ENCODE peak calls at places on chromosomes 7 and 10, in four cellular contexts. Q is HepG2, N is GM12878, T is K562. D is an unnamed sample.

GRCh38 chr10:101835406-101835805 is 8.2 kb downstream of the KCNIP2 start:
- DNase-seq in Q (no peak), T (peak; percentile 6), N (no peak), D (no peak)

GRCh38 chr10:67609996-67610793 is 85.8 kb downstream of the CTNNA3 start:
- DNase-seq in N (no peak), T (no peak), Q (no peak), D (no peak)

GRCh38 chr7:107989618-107990373 is 13.2 kb downstream of the LAMB1 start:
- DNase-seq in T (no peak), N (no peak), Q (no peak), D (no peak)

GRCh38 chr10:52455095-52455494 is 141.0 kb downstream of the DKK1 start:
- DNase-seq in Q (no peak), N (no peak), T (no peak), D (no peak)

GRCh38 chr7:117283371-117283770 is 39.5 kb downstream of the WNT2 start:
- DNase-seq in N (no peak), T (no peak), Q (no peak), D (no peak)

GRCh38 chr10:114271779-114272167 is 32.7 kb downstream of the VWA2 start:
- DNase-seq in T (no peak), N (no peak), Q (no peak), D (no peak)

GRCh38 chr10:14240253-14241189 is 90.2 kb downstream of the FRMD4A start:
- DNase-seq in N (no peak), Q (no peak), T (no peak), D (no peak)

GRCh38 chr7:151018421-151019129 is 5.7 kb downstream of the ATG9B start:
- DNase-seq in N (no peak), T (no peak), Q (no peak), D (no peak)

GRCh38 chr10:23095966-23096813 is 811 bp downstream of the MSRB2 start:
- DNase-seq in Q (peak; percentile 6), N (no peak), T (peak; percentile 39), D (peak; percentile 62)

GRCh38 chr7:130758429-130759056 is 24.5 kb upstream of the KLF14 start:
- DNase-seq in T (peak; percentile 73), Q (peak; percentile 29), N (no peak), D (no peak)

GRCh38 chr7:32588657-32589056 is 93.4 kb downstream of the AVL9 start:
- DNase-seq in Q (peak; percentile 36), N (no peak), T (peak; percentile 22), D (no peak)

GRCh38 chr10:47440207-47440606 is 43.7 kb downstream of the ANXA8 start:
- DNase-seq in N (no peak), T (no peak), Q (no peak), D (no peak)

GRCh38 chr7:132430863-132431822 is 145.1 kb downstream of the PLXNA4 start:
- DNase-seq in N (no peak), Q (no peak), T (peak; percentile 37), D (no peak)

GRCh38 chr7:31408120-31408729 is 67.7 kb upstream of the NEUROD6 start:
- DNase-seq in N (no peak), T (peak; percentile 6), Q (no peak), D (no peak)

GRCh38 chr10:124641282-124642075 is 102.7 kb downstream of the FAM53B start:
- DNase-seq in Q (no peak), N (peak; percentile 32), T (peak; percentile 57), D (no peak)

GRCh38 chr10:112269266-112269665 is 13.9 kb upstream of the TECTB start:
- DNase-seq in Q (no peak), N (no peak), T (no peak), D (no peak)

GRCh38 chr10:25017247-25017590 is 807 bp downstream of the THNSL1 start:
- DNase-seq in N (peak; percentile 20), Q (no peak), T (peak; percentile 52), D (no peak)

GRCh38 chr7:95578299-95578855 is 17.9 kb downstream of the PDK4 start:
- DNase-seq in N (no peak), T (no peak), Q (no peak), D (no peak)
- TF ChIP-seq BRCA1 in N (no peak), T (no peak), Q (no peak), D (no peak)

GRCh38 chr10:49585387-49585786 is 24.7 kb upstream of the SLC18A3 start:
- DNase-seq in Q (no peak), N (no peak), T (no peak), D (no peak)
- TF ChIP-seq BRCA1 in Q (no peak), N (no peak), T (no peak), D (no peak)

GRCh38 chr7:75739796-75740672 is 1.3 kb upstream of the HIP1 start:
- DNase-seq in T (no peak), Q (no peak), N (peak; percentile 40), D (no peak)
- TF ChIP-seq BRCA1 in T (no peak), Q (no peak), N (no peak), D (no peak)

GRCh38 chr10:129900825-129901224 is 63.2 kb downstream of the EBF3 start:
- DNase-seq in N (no peak), T (no peak), Q (no peak), D (no peak)

GRCh38 chr10:129897851-129898463 is 66.1 kb downstream of the EBF3 start:
- DNase-seq in Q (no peak), N (no peak), T (no peak), D (no peak)

GRCh38 chr10:129898701-129899563 is 65.1 kb downstream of the EBF3 start:
- DNase-seq in T (no peak), N (no peak), Q (no peak), D (no peak)

GRCh38 chr10:129901389-129902045 is 62.6 kb downstream of the EBF3 start:
- DNase-seq in Q (no peak), N (no peak), T (no peak), D (peak; percentile 65)

GRCh38 chr10:129899564-129899862 is 64.6 kb downstream of the EBF3 start:
- DNase-seq in N (no peak), T (no peak), Q (no peak), D (no peak)
- TF ChIP-seq BRCA1 in N (no peak), T (no peak), Q (no peak), D (no peak)

DNA sequence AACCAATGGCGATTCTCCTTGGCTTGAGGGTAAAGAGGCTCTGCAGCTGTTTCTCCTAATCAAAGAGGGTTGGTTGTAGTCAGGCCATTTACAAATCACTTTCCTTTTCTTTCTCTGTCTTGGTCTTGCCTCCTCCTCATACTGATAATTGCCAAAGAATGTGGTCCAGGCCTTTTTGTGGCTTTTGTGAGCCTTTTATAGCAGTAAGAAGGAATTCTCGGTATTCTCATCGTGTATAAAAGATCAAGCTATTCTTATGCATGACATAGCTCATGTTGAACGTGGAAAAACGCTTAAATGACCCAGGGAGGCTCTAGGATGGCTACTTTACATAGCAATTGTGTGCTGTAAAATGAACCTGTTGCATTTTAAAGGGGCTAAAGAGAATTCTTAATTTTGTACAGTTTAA is 62.6 kb downstream of the RBM20 start:
- DNase-seq in Q (no peak), T (no peak), N (no peak), D (peak; percentile 27)
- TF ChIP-seq BRCA1 in Q (no peak), T (no peak), N (no peak), D (no peak)

GRCh38 chr7:98541101-98541500 is 76.0 kb upstream of the NPTX2 start:
- DNase-seq in N (no peak), Q (no peak), T (no peak), D (no peak)
- TF ChIP-seq BRCA1 in N (no peak), Q (no peak), T (no peak), D (no peak)